ENCODE peak calls at places on chromosomes 4 and X, in eight cellular contexts. S is choroid plexus epithelial cell, V is glutamatergic neuron, G is stomach, A is AG04449, M is ovary, B is OCI-LY7, X is HCT116. Y is an unnamed sample.

GRCh38 chrX:101051153-101051548 is 760 bp downstream of the TRMT2B start:
- DNase-seq in S (no peak), V (no peak), G (no peak), A (no peak), M (no peak), B (no peak), X (no peak), Y (no peak)

GRCh38 chr4:166435449-166435848 is 562.4 kb downstream of the TLL1 start:
- DNase-seq in S (peak), V (no peak), G (no peak), A (peak), M (no peak), B (no peak), X (no peak), Y (peak)

GRCh38 chrX:3501833-3502535 is 155.5 kb upstream of the MXRA5 start:
- DNase-seq in S (no peak), V (no peak), G (no peak), A (no peak), M (no peak), B (no peak), X (no peak), Y (no peak)

GRCh38 chrX:151801980-151802379 is 67.4 kb downstream of the CNGA2 start:
- DNase-seq in S (no peak), V (no peak), G (no peak), A (no peak), M (no peak), B (no peak), X (no peak), Y (no peak)

GRCh38 chrX:80841259-80841658 is 31.6 kb upstream of the BRWD3 start:
- DNase-seq in S (no peak), V (no peak), G (no peak), A (no peak), M (no peak), B (no peak), X (no peak), Y (no peak)

GRCh38 chr4:182023469-182023868 is 219.7 kb upstream of the TENM3 start:
- DNase-seq in S (no peak), V (no peak), G (no peak), A (no peak), M (no peak), B (no peak), X (no peak), Y (no peak)

GRCh38 chrX:20594985-20595384 is 328.3 kb upstream of the RPS6KA3 start:
- DNase-seq in S (peak), V (no peak), G (no peak), A (no peak), M (no peak), B (no peak), X (peak), Y (no peak)

GRCh38 chr4:46444318-46444717 is 54.4 kb upstream of the GABRA2 start:
- DNase-seq in S (peak), V (no peak), G (no peak), A (no peak), M (no peak), B (no peak), X (no peak), Y (no peak)

GRCh38 chrX:136354201-136354600 is 53.4 kb downstream of the ADGRG4 start:
- DNase-seq in S (no peak), V (no peak), G (no peak), A (no peak), M (no peak), B (no peak), X (no peak), Y (no peak)

GRCh38 chr4:7335363-7336066 is 99.2 kb downstream of the PSAPL1 start:
- DNase-seq in S (peak), V (peak), G (peak), A (no peak), M (peak), B (peak), X (peak), Y (no peak)

GRCh38 chrX:86047174-86047991 is at the start of gene CHM:
- DNase-seq in S (peak), V (peak), G (peak), A (peak), M (peak), B (peak), X (peak), Y (peak)

GRCh38 chr4:95505149-95505548 is 43.6 kb downstream of the UNC5C start:
- DNase-seq in S (peak), V (no peak), G (no peak), A (no peak), M (no peak), B (no peak), X (peak), Y (peak)

GRCh38 chr4:104025251-104025650 is 305.5 kb upstream of the TACR3 start:
- DNase-seq in S (no peak), V (no peak), G (no peak), A (no peak), M (no peak), B (no peak), X (no peak), Y (no peak)

GRCh38 chrX:110181459-110182137 is 136.3 kb downstream of the AMMECR1 start:
- DNase-seq in S (no peak), V (no peak), G (no peak), A (no peak), M (no peak), B (no peak), X (no peak), Y (no peak)

GRCh38 chr4:74640111-74640903 is 154.0 kb downstream of the BTC start:
- DNase-seq in S (peak), V (no peak), G (no peak), A (no peak), M (no peak), B (no peak), X (no peak), Y (peak)

GRCh38 chrX:30875957-30876356 is 13.1 kb downstream of the TAB3 start:
- DNase-seq in S (peak), V (no peak), G (no peak), A (peak), M (no peak), B (no peak), X (no peak), Y (peak)

GRCh38 chrX:47621851-47622250 is 2.2 kb upstream of the SYN1 start:
- DNase-seq in S (no peak), V (no peak), G (no peak), A (no peak), M (no peak), B (no peak), X (no peak), Y (no peak)

GRCh38 chr4:140176735-140177134 is 22.8 kb upstream of the MAML3 start:
- DNase-seq in S (peak), V (no peak), G (no peak), A (no peak), M (no peak), B (no peak), X (no peak), Y (no peak)

GRCh38 chrX:51760657-51761056 is 17.4 kb downstream of the GSPT2 start:
- DNase-seq in S (no peak), V (no peak), G (no peak), A (no peak), M (no peak), B (no peak), X (no peak), Y (no peak)

GRCh38 chrX:150688911-150689451 is 4.2 kb upstream of the MTMR1 start:
- DNase-seq in S (peak), V (no peak), G (no peak), A (peak), M (no peak), B (no peak), X (peak), Y (peak)

GRCh38 chrX:96707829-96708228 is 23.2 kb downstream of the DIAPH2 start:
- DNase-seq in S (no peak), V (no peak), G (no peak), A (no peak), M (no peak), B (no peak), X (no peak), Y (no peak)

GRCh38 chr4:54296548-54297203 is 67.6 kb downstream of the PDGFRA start:
- DNase-seq in S (no peak), V (no peak), G (no peak), A (no peak), M (no peak), B (no peak), X (no peak), Y (no peak)

GRCh38 chr4:155891058-155891457 is 12.4 kb upstream of the TDO2 start:
- DNase-seq in S (peak), V (no peak), G (no peak), A (no peak), M (no peak), B (no peak), X (no peak), Y (no peak)

GRCh38 chrX:129653985-129654651 is 638 bp downstream of the APLN start:
- DNase-seq in S (peak), V (no peak), G (peak), A (no peak), M (peak), B (no peak), X (no peak), Y (no peak)

GRCh38 chrX:10496345-10496965 is 123.9 kb downstream of the MID1 start:
- DNase-seq in S (peak), V (no peak), G (no peak), A (peak), M (no peak), B (no peak), X (no peak), Y (no peak)

GRCh38 chrX:120740072-120740471 is 110.2 kb upstream of the C1GALT1C1 start:
- DNase-seq in S (no peak), V (no peak), G (no peak), A (no peak), M (no peak), B (no peak), X (no peak), Y (no peak)

GRCh38 chr4:176293660-176294059 is 24.6 kb upstream of the ASB5 start:
- DNase-seq in S (no peak), V (no peak), G (no peak), A (no peak), M (no peak), B (no peak), X (no peak), Y (no peak)

GRCh38 chr4:176300565-176300964 is 19.2 kb upstream of the SPCS3 start:
- DNase-seq in S (no peak), V (no peak), G (no peak), A (no peak), M (no peak), B (no peak), X (no peak), Y (no peak)

GRCh38 chr4:176302283-176303275 is 17.2 kb upstream of the SPCS3 start:
- DNase-seq in S (peak), V (no peak), G (no peak), A (peak), M (no peak), B (no peak), X (peak), Y (peak)

GRCh38 chr4:176300036-176300435 is 19.7 kb upstream of the SPCS3 start:
- DNase-seq in S (no peak), V (no peak), G (no peak), A (no peak), M (no peak), B (no peak), X (no peak), Y (no peak)

GRCh38 chr4:176298664-176299063 is 21.1 kb upstream of the SPCS3 start:
- DNase-seq in S (no peak), V (no peak), G (no peak), A (no peak), M (no peak), B (peak), X (no peak), Y (no peak)
- TF ChIP-seq CTCF in S (no peak), V (no peak), G (no peak), A (no peak), M (no peak), B (no peak), X (no peak), Y (no peak)

DNA sequence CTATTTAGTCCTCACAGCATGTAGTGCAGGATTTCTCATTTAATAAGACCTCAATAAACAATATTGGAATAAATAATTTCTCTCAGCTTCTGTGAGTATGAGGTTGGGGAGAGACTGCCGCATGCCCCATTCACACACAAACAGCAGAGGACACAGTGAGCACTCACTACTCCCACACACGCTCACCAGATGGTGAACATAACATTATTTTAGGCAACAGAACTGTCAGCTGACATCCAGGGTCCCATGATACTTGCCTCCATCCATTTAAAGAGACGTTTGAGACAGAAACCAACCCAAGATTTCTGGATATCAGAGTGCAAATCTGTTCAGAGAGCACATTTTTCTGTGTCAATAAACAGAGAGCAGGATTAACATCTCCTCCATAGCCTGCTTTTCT is 16.9 kb downstream of the GPRIN3 start:
- DNase-seq in S (peak), V (no peak), G (no peak), A (no peak), M (no peak), B (peak), X (no peak), Y (no peak)
- TF ChIP-seq CTCF in S (no peak), V (no peak), G (no peak), A (no peak), M (no peak), B (no peak), X (no peak), Y (no peak)

GRCh38 chr4:4384837-4385236 is 2.1 kb upstream of the NSG1 start:
- DNase-seq in S (peak), V (peak), G (no peak), A (no peak), M (no peak), B (peak), X (peak), Y (no peak)

GRCh38 chr4:4387531-4388311 is 819 bp downstream of the NSG1 start:
- DNase-seq in S (no peak), V (peak), G (no peak), A (no peak), M (peak), B (peak), X (no peak), Y (no peak)

GRCh38 chr4:4385729-4386295 is 1.1 kb upstream of the NSG1 start:
- DNase-seq in S (no peak), V (no peak), G (no peak), A (no peak), M (no peak), B (no peak), X (no peak), Y (no peak)

GRCh38 chr4:4386736-4387392 is at the start of gene NSG1:
- DNase-seq in S (peak), V (peak), G (no peak), A (no peak), M (peak), B (peak), X (no peak), Y (no peak)

GRCh38 chr4:4386296-4386735 is 586 bp upstream of the NSG1 start:
- DNase-seq in S (no peak), V (peak), G (no peak), A (no peak), M (peak), B (peak), X (no peak), Y (no peak)
- TF ChIP-seq CTCF in S (no peak), V (no peak), G (no peak), A (no peak), M (no peak), B (no peak), X (no peak), Y (no peak)

GRCh38 chr4:2415213-2415612 is 3.2 kb downstream of the ZFYVE28 start:
- DNase-seq in S (no peak), V (no peak), G (no peak), A (no peak), M (no peak), B (no peak), X (no peak), Y (no peak)

GRCh38 chr4:2413821-2414610 is 4.4 kb downstream of the ZFYVE28 start:
- DNase-seq in S (no peak), V (no peak), G (peak), A (no peak), M (no peak), B (no peak), X (no peak), Y (no peak)

GRCh38 chr4:2411786-2412510 is 6.5 kb downstream of the ZFYVE28 start:
- DNase-seq in S (no peak), V (no peak), G (no peak), A (no peak), M (no peak), B (no peak), X (no peak), Y (no peak)

GRCh38 chr4:2412534-2412884 is 5.9 kb downstream of the ZFYVE28 start:
- DNase-seq in S (no peak), V (no peak), G (peak), A (no peak), M (no peak), B (peak), X (no peak), Y (no peak)

GRCh38 chr4:2412885-2413716 is 5.3 kb downstream of the ZFYVE28 start:
- DNase-seq in S (peak), V (peak), G (peak), A (peak), M (peak), B (peak), X (peak), Y (peak)
- TF ChIP-seq CTCF in S (peak), V (no peak), G (peak), A (peak), M (no peak), B (peak), X (peak), Y (peak)

GRCh38 chrX:12496343-12496742 is 294.9 kb upstream of the PRPS2 start:
- DNase-seq in S (no peak), V (no peak), G (no peak), A (no peak), M (no peak), B (no peak), X (no peak), Y (no peak)

GRCh38 chrX:12494400-12495138 is 296.6 kb upstream of the PRPS2 start:
- DNase-seq in S (no peak), V (no peak), G (no peak), A (no peak), M (no peak), B (no peak), X (no peak), Y (no peak)

GRCh38 chrX:12497832-12498591 is 293.2 kb upstream of the PRPS2 start:
- DNase-seq in S (no peak), V (peak), G (no peak), A (no peak), M (no peak), B (peak), X (no peak), Y (no peak)
- TF ChIP-seq CTCF in S (no peak), V (peak), G (no peak), A (no peak), M (no peak), B (peak), X (peak), Y (peak)

GRCh38 chrX:41081821-41082220 is 3.4 kb upstream of the USP9X start:
- DNase-seq in S (no peak), V (no peak), G (no peak), A (no peak), M (no peak), B (no peak), X (no peak), Y (no peak)
- TF ChIP-seq CTCF in S (no peak), V (no peak), G (no peak), A (no peak), M (no peak), B (no peak), X (no peak), Y (no peak)

GRCh38 chr4:94416335-94416734 is 35.4 kb upstream of the PDLIM5 start:
- DNase-seq in S (no peak), V (no peak), G (no peak), A (no peak), M (no peak), B (no peak), X (no peak), Y (no peak)

GRCh38 chr4:94420356-94420755 is 31.4 kb upstream of the PDLIM5 start:
- DNase-seq in S (peak), V (no peak), G (no peak), A (no peak), M (no peak), B (no peak), X (no peak), Y (no peak)

GRCh38 chr4:94419956-94420355 is 31.8 kb upstream of the PDLIM5 start:
- DNase-seq in S (peak), V (no peak), G (no peak), A (no peak), M (no peak), B (no peak), X (no peak), Y (peak)

GRCh38 chr4:94416981-94417380 is 34.8 kb upstream of the PDLIM5 start:
- DNase-seq in S (no peak), V (no peak), G (no peak), A (no peak), M (no peak), B (no peak), X (no peak), Y (no peak)

GRCh38 chr4:94419549-94419948 is 32.2 kb upstream of the PDLIM5 start:
- DNase-seq in S (no peak), V (no peak), G (no peak), A (no peak), M (no peak), B (no peak), X (no peak), Y (no peak)
- TF ChIP-seq CTCF in S (no peak), V (no peak), G (no peak), A (no peak), M (no peak), B (no peak), X (no peak), Y (no peak)

DNA sequence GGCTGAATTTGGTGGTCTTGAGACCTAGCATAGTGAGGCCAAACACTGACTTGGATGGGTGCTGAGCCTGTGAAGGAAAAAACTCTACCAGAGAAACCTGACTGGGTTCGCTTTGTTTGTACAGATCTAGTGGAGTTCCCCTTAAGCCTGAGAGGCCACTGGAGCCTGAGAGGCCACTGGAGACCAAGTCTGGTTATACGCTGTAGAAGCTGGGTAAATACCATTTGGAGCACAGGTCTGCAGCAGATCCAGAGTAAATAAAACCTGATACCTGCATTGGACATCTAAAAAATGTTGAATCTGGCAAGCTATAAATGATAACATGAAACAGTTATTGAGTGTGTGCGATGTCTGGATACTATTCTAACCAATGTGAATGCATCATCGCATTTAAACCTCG is 104.3 kb upstream of the IGSF1 start:
- DNase-seq in S (no peak), V (no peak), G (no peak), A (no peak), M (no peak), B (no peak), X (no peak), Y (no peak)
- TF ChIP-seq CTCF in S (no peak), V (no peak), G (no peak), A (no peak), M (no peak), B (no peak), X (no peak), Y (no peak)

GRCh38 chrX:83759872-83760271 is 101.1 kb upstream of the CYLC1 start:
- DNase-seq in S (peak), V (no peak), G (no peak), A (no peak), M (no peak), B (peak), X (no peak), Y (no peak)
- TF ChIP-seq CTCF in S (peak), V (peak), G (no peak), A (no peak), M (no peak), B (peak), X (peak), Y (peak)

DNA sequence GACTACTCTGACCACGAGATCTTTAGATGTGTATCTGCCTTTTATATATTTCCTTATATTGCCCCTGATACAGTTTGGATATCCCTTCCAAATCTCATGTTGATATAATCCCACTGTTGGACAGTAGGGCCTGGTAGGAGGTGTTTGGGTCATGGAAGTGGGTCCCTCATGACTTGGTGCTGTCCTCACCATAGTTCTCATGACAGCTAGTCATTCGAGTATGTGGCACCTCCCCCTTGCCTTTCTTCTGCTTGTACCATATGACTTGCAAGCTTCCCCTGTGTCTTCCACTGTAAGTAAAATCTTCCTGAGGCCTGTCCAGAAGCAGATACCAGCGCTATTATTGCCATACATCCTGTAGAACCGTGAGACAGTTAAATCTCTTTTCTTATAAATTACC is 145.3 kb downstream of the ZNF518B start:
- DNase-seq in S (no peak), V (no peak), G (no peak), A (no peak), M (no peak), B (no peak), X (no peak), Y (no peak)
- TF ChIP-seq CTCF in S (no peak), V (no peak), G (no peak), A (no peak), M (no peak), B (no peak), X (no peak), Y (no peak)